ENCODE peak calls at places on chromosomes 12 and 14, in six cellular contexts. N is IMR-90, E is HCT116, O is K562, Z is HepG2, V is H1. B is an unnamed sample.

GRCh38 chr12:41950455-41950854 is 194.2 kb downstream of the GXYLT1 start:
- DNase-seq in Z (no peak), E (no peak), O (no peak), N (no peak), V (no peak), B (no peak)

GRCh38 chr14:61860294-61860918 is 98.2 kb downstream of the SNAPC1 start:
- DNase-seq in N (peak), V (peak), O (peak), Z (peak), E (peak), B (peak)

GRCh38 chr12:55705802-55706402 is 1.8 kb downstream of the ITGA7 start:
- DNase-seq in E (no peak), N (no peak), V (peak), O (peak), Z (no peak), B (peak)

GRCh38 chr12:113292091-113292490 is 42.8 kb downstream of the SLC8B1 start:
- DNase-seq in E (no peak), Z (no peak), V (no peak), N (peak), O (no peak), B (no peak)

GRCh38 chr14:34472706-34473279 is 10.8 kb upstream of the SPTSSA start:
- DNase-seq in E (no peak), N (no peak), Z (no peak), V (no peak), O (no peak), B (no peak)

GRCh38 chr12:64169999-64170398 is 52.1 kb downstream of the KICS2 start:
- DNase-seq in N (no peak), E (no peak), O (no peak), Z (no peak), V (no peak), B (no peak)

GRCh38 chr12:114911196-114911595 is 227.2 kb upstream of the TBX3 start:
- DNase-seq in Z (no peak), O (no peak), E (no peak), V (no peak), N (no peak), B (no peak)

GRCh38 chr14:94132285-94132887 is 3.0 kb upstream of the IFI27L2 start:
- DNase-seq in Z (peak), V (peak), E (peak), N (peak), O (no peak), B (peak)

GRCh38 chr14:36518586-36519430 is 1.2 kb downstream of the NKX2-1 start:
- DNase-seq in E (no peak), N (no peak), V (no peak), Z (no peak), O (no peak), B (no peak)

GRCh38 chr14:34035177-34035933 is 84.5 kb upstream of the EGLN3 start:
- DNase-seq in O (no peak), Z (peak), V (no peak), N (no peak), E (no peak), B (no peak)

GRCh38 chr14:105142651-105143450 is 25.7 kb downstream of the JAG2 start:
- DNase-seq in V (no peak), N (no peak), E (no peak), O (no peak), Z (no peak), B (no peak)

GRCh38 chr12:130880411-130880885 is 8.6 kb downstream of the RAN start:
- DNase-seq in V (no peak), Z (no peak), N (no peak), O (no peak), E (no peak), B (no peak)

GRCh38 chr14:101121399-101122113 is 218.0 kb upstream of the RTL1 start:
- DNase-seq in V (no peak), O (no peak), Z (no peak), E (no peak), N (no peak), B (no peak)

GRCh38 chr14:24051162-24051788 is 534 bp upstream of the CARMIL3 start:
- DNase-seq in Z (no peak), N (no peak), E (no peak), O (peak), V (peak), B (no peak)

GRCh38 chr14:101119830-101120571 is 216.5 kb upstream of the RTL1 start:
- DNase-seq in E (no peak), V (peak), Z (no peak), O (no peak), N (peak), B (no peak)

GRCh38 chr14:90815817-90816662 is at the start of gene TTC7B:
- DNase-seq in O (peak), N (peak), Z (no peak), E (no peak), V (peak), B (no peak)

GRCh38 chr14:95049952-95050351 is 107.4 kb downstream of the DICER1 start:
- DNase-seq in E (no peak), V (no peak), N (no peak), O (no peak), Z (no peak), B (no peak)

GRCh38 chr12:91877461-91878230 is 268.0 kb downstream of the BTG1 start:
- DNase-seq in E (no peak), V (no peak), O (no peak), Z (no peak), N (no peak), B (no peak)

GRCh38 chr12:31618228-31619025 is 27.5 kb upstream of the DENND5B start:
- DNase-seq in N (peak), V (no peak), E (no peak), Z (no peak), O (no peak), B (no peak)

GRCh38 chr14:26394114-26394855 is 203.5 kb downstream of the NOVA1 start:
- DNase-seq in N (peak), V (no peak), O (no peak), E (no peak), Z (no peak), B (peak)

GRCh38 chr14:31261859-31262739 is 54.5 kb upstream of the HECTD1 start:
- DNase-seq in O (no peak), V (no peak), E (no peak), Z (peak), N (peak), B (peak)

GRCh38 chr14:100789460-100790417 is 36.2 kb upstream of the MEG3 start:
- DNase-seq in N (no peak), E (no peak), Z (no peak), V (no peak), O (no peak), B (no peak)

GRCh38 chr12:108815875-108816594 is 41.3 kb downstream of the SSH1 start:
- DNase-seq in O (no peak), V (no peak), Z (no peak), N (peak), E (no peak), B (no peak)

GRCh38 chr12:109868182-109869051 is 11.9 kb downstream of the GLTP start:
- DNase-seq in E (no peak), N (no peak), Z (no peak), O (no peak), V (no peak), B (no peak)

GRCh38 chr12:40921563-40922163 is 229.4 kb downstream of the CNTN1 start:
- DNase-seq in N (peak), Z (peak), E (peak), V (no peak), O (peak), B (no peak)

GRCh38 chr12:91804533-91804932 is 341.1 kb downstream of the BTG1 start:
- DNase-seq in Z (no peak), O (no peak), N (peak), E (peak), V (no peak), B (no peak)

GRCh38 chr12:3740840-3741239 is 12.1 kb downstream of the CRACR2A start:
- DNase-seq in O (no peak), Z (no peak), N (no peak), E (no peak), V (no peak), B (no peak)

GRCh38 chr12:54220092-54220557 is 31.3 kb upstream of the SMUG1 start:
- DNase-seq in O (peak), Z (peak), V (peak), N (peak), E (peak), B (peak)

GRCh38 chr12:66196806-66197205 is 7.8 kb downstream of the IRAK3 start:
- DNase-seq in V (no peak), O (no peak), E (no peak), Z (no peak), N (no peak), B (no peak)

GRCh38 chr14:76761198-76761848 is at the start of gene VASH1:
- DNase-seq in O (peak), V (peak), Z (no peak), N (peak), E (peak), B (peak)

GRCh38 chr12:54378791-54379400 is 5.6 kb downstream of the ZNF385A start:
- DNase-seq in Z (peak), V (peak), O (peak), E (no peak), N (no peak), B (peak)

GRCh38 chr12:69988601-69989194 is 163.7 kb downstream of the MYRFL start:
- DNase-seq in O (no peak), E (no peak), N (peak), V (no peak), Z (no peak), B (no peak)

GRCh38 chr14:95323361-95323760 is 3.7 kb upstream of the CLMN start:
- DNase-seq in O (no peak), E (no peak), Z (no peak), V (no peak), N (no peak), B (no peak)

GRCh38 chr14:33393155-33393894 is 454.6 kb downstream of the NPAS3 start:
- DNase-seq in N (no peak), V (no peak), O (no peak), Z (no peak), E (no peak), B (no peak)

GRCh38 chr12:128258866-128259555 is 8.0 kb upstream of the TMEM132C start:
- DNase-seq in O (no peak), N (no peak), V (no peak), E (no peak), Z (no peak), B (no peak)

GRCh38 chr14:53967606-53968005 is 11.0 kb upstream of the BMP4 start:
- DNase-seq in Z (no peak), E (no peak), V (no peak), N (no peak), O (no peak), B (no peak)

GRCh38 chr12:128121424-128121823 is 145.5 kb upstream of the TMEM132C start:
- DNase-seq in E (no peak), Z (no peak), O (no peak), V (no peak), N (no peak), B (no peak)

GRCh38 chr14:103008768-103009342 is 48.5 kb downstream of the CDC42BPB start:
- DNase-seq in Z (no peak), E (no peak), O (no peak), V (no peak), N (peak), B (no peak)

GRCh38 chr12:64611430-64612286 is 1.4 kb downstream of the RASSF3 start:
- DNase-seq in O (peak), V (no peak), E (no peak), Z (no peak), N (peak), B (no peak)

DNA sequence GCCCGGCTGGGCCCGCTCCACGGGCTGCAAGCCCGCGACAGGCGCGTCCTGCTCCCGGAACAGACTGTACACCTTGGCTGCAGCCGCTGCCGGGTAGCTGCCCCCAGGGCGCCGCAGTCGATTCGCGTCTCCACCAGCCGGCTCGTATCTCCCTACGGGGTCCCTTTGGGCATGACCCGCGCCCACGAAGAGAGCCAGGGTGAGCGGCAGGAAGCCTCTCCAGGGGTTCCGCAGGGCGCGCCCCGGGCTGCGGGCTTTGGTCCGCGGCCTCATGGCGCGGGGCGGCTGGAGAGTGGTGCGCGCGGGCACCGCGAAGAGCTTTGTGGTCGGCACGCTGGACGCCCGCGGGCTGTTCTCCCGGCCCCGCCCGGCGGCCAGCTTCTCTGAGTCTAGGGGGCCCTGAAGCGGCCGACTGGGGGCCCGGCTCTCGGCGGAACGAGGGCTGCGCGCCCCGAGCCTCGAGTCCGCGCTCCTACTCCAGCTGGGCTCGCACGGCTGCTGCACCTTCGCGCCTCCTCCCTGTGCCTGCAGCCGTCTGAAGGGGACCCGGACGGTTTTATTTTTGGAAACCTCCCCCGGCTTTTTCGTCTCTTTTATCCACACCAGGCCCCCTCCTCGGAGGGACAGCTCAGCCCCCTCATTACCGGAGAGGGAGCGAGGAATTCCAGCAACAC is at the start of gene LTBP2:
- DNase-seq in V (no peak), Z (no peak), O (no peak), E (no peak), N (peak), B (no peak)
- TF ChIP-seq RAD21 in V (no peak), Z (no peak), O (no peak), E (no peak), N (no peak), B (no peak)

DNA sequence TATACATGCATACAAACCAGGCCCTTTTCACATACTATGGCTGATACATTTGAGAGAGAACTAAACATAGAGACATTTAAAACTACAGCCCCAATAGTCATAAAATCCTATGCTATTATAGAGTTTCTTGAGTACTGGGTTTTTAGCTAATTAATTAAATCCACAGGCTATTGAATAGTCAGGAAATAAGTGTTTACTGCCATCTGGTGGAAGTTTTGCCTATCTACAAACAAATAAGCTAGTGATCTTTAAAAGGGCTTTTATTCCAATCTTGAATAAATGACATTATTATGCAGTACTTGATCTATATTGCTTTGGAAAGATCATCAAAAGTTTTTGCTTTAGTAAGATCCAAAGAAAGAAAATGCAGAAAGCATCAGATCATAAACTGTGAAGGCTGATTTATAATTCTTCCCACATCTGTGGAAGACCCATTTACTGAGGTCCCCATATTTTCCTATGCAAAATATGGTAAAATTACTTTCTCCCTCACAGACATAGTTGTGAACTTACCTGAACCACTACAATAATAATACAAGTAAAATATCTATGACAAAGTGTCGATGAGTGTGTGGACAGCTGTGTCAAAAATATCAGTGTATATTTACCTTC is 131.3 kb downstream of the ITPR2 start:
- DNase-seq in O (no peak), E (peak), N (peak), V (no peak), Z (peak), B (peak)
- TF ChIP-seq RAD21 in O (peak), E (peak), N (peak), V (peak), Z (no peak), B (peak)

GRCh38 chr14:69133206-69134125 is 19.5 kb downstream of the DCAF5 start:
- DNase-seq in O (peak), N (peak), E (no peak), V (no peak), Z (no peak), B (peak)
- TF ChIP-seq RAD21 in O (no peak), N (no peak), E (no peak), V (no peak), Z (no peak), B (no peak)

DNA sequence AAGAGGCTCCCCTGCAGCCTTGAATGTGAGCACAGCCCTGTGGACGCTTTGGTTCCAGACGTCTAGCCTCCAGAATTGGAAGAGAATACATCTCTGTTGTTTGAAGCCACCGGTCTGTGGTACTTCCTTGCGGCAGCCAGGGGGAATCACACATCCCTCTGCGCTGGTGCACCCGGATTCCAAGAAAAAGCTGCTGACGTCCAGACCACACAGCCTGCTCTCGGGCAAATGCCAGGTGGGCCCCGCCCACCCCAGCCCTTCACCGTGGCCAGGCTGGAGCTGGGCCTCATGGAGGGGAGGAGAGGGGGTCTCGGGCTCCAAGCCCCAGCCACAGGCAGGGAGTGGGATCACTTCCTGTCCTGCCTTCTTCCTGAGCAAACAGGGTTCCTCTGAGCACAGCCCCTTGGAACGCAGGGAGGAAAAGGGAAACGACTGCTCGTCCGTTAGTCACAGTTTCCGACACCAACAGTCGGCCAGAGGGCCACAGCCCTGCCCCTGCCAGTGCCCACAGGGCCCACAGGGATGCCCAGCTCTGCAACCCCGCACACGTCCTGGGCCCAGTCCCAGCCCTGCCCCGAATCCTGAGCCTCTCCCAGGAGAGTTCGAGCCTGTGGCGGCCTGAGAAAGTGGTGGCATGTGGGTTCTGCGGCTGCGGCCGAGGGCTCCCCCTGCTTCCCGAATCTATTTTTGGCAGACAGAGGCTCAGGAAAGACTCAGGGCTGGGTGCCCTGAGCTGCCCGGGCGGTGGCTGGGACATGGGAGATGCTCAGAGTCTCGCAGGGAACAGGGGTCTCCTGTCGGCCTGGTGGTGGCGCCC is 85.3 kb downstream of the RFLNA start:
- DNase-seq in Z (no peak), V (no peak), O (no peak), E (no peak), N (peak), B (peak)
- TF ChIP-seq RAD21 in Z (no peak), V (no peak), O (no peak), E (no peak), N (peak), B (peak)

GRCh38 chr14:65791551-65791981 is 379.0 kb downstream of the FUT8 start:
- DNase-seq in V (no peak), O (peak), N (peak), E (no peak), Z (no peak), B (no peak)

GRCh38 chr14:65794674-65795279 is 382.2 kb downstream of the FUT8 start:
- DNase-seq in O (no peak), Z (no peak), V (no peak), E (no peak), N (no peak), B (no peak)

GRCh38 chr14:65788876-65789859 is 376.6 kb downstream of the FUT8 start:
- DNase-seq in E (no peak), N (no peak), V (no peak), O (no peak), Z (peak), B (no peak)

GRCh38 chr14:65790185-65790815 is 377.8 kb downstream of the FUT8 start:
- DNase-seq in E (no peak), V (no peak), Z (no peak), N (no peak), O (no peak), B (no peak)

DNA sequence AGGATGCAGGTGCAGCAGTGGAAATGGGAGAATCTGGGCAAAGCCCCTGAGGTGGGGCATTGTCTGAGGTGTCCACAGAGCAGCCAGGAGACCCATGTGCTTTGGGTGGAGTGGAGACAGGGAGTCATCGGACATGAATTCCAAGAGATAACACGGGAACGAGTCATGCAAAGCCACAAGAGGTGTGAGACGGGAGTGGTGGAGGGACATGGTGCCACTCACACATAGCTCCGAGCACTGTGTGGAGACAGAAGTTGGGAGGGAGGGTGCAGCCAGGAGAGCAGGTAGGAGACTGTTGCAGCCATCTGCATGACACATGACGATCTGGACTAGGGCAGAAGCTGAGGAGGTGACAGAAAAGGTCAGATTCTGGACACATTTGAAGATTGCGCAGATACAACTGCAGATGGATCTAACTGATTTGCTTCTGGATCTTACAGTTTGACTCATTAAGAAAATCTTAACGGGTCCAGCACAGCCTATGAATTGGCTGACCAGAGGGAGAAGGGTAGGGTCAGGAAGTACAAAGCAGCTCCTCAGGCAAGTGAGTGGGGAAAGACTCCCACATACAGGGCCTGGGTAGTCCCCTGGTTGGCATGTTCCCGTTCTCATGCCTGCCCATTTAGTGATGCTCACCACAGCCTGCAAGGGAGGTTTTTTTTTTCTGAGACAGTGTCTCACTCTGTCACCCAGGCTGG is 379.8 kb downstream of the FUT8 start:
- DNase-seq in N (peak), E (peak), Z (no peak), V (no peak), O (no peak), B (peak)
- TF ChIP-seq RAD21 in N (no peak), E (no peak), Z (no peak), V (no peak), O (no peak), B (no peak)

GRCh38 chr12:5612556-5613421 is 180.9 kb downstream of the NTF3 start:
- DNase-seq in N (no peak), E (no peak), V (no peak), O (peak), Z (no peak), B (no peak)
- TF ChIP-seq RAD21 in N (no peak), E (no peak), V (no peak), O (no peak), Z (no peak), B (no peak)

B was measured in A549.